ENCODE peak calls at places on chromosomes 5 and 9, in ten cellular contexts. J is A549; Q is CD4-positive, alpha-beta T cell; H is IMR-90; W is colonic mucosa; O is lower lobe of right lung; A is astrocyte; X is body of pancreas; V is breast epithelium; K is heart right ventricle. M is an unnamed sample.

GRCh38 chr5:169711826-169712225 is 74.8 kb downstream of the DOCK2 start:
- DNase-seq in Q (no peak), K (no peak), J (no peak), V (no peak), A (no peak), H (no peak), W (no peak), X (no peak), O (no peak), M (no peak)

GRCh38 chr5:34538026-34538672 is 118.0 kb upstream of the RAI14 start:
- DNase-seq in H (peak; percentile 31), W (no peak), O (no peak), Q (no peak), X (peak; percentile 52), A (no peak), V (no peak), J (no peak), K (no peak), M (no peak)

GRCh38 chr9:14358523-14358922 is 44.6 kb upstream of the NFIB start:
- DNase-seq in Q (no peak), A (peak; percentile 39), O (no peak), V (no peak), X (no peak), W (no peak), H (peak; percentile 21), J (no peak), K (no peak), M (no peak)

GRCh38 chr5:164679461-164679860 is 1174.0 kb downstream of the MAT2B start:
- DNase-seq in K (no peak), Q (no peak), J (no peak), O (no peak), X (no peak), W (no peak), V (no peak), A (no peak), H (no peak), M (no peak)

GRCh38 chr5:14706615-14707021 is 42.1 kb downstream of the OTULIN start:
- DNase-seq in V (no peak), O (no peak), Q (peak; percentile 49), A (peak; percentile 65), J (no peak), X (no peak), H (peak; percentile 79), K (no peak), W (no peak), M (no peak)

GRCh38 chr5:142915840-142916424 is 145.8 kb downstream of the ARHGAP26 start:
- DNase-seq in A (no peak), W (peak; percentile 39), H (peak; percentile 48), J (peak; percentile 52), O (no peak), V (no peak), Q (no peak), K (no peak), X (peak; percentile 63), M (no peak)

GRCh38 chr9:26947736-26948135 is 694 bp upstream of the PLAA start:
- DNase-seq in K (no peak), O (no peak), J (no peak), A (peak; percentile 9), H (no peak), Q (no peak), X (no peak), W (no peak), V (no peak), M (no peak)

GRCh38 chr9:4748612-4749011 is 7.6 kb upstream of the AK3 start:
- DNase-seq in O (no peak), V (no peak), Q (no peak), A (no peak), H (peak; percentile 33), K (no peak), W (no peak), J (no peak), X (no peak), M (no peak)

GRCh38 chr5:161009817-161010216 is 157.8 kb upstream of the ATP10B start:
- DNase-seq in Q (no peak), V (no peak), X (no peak), A (no peak), W (no peak), J (no peak), O (no peak), K (no peak), H (no peak), M (no peak)

GRCh38 chr9:105173306-105173705 is 71.1 kb upstream of the SLC44A1 start:
- DNase-seq in A (no peak), V (no peak), H (no peak), O (no peak), W (no peak), J (no peak), X (no peak), Q (no peak), K (no peak), M (no peak)

GRCh38 chr9:137276757-137277328 is 683 bp upstream of the TOR4A start:
- DNase-seq in K (peak; percentile 89), Q (no peak), W (peak; percentile 84), H (peak; percentile 38), X (peak; percentile 61), J (no peak), O (peak; percentile 87), A (peak; percentile 12), V (no peak), M (peak; percentile 87)

GRCh38 chr9:123642291-123643278 is 286.6 kb downstream of the CRB2 start:
- DNase-seq in J (no peak), Q (no peak), K (no peak), H (peak; percentile 18), W (peak; percentile 76), O (peak; percentile 61), A (peak; percentile 10), X (peak; percentile 17), V (no peak), M (peak; percentile 67)

GRCh38 chr9:117734523-117735314 is 30.5 kb downstream of the TLR4 start:
- DNase-seq in V (no peak), W (no peak), J (no peak), Q (no peak), A (peak; percentile 62), K (no peak), H (no peak), O (no peak), X (no peak), M (no peak)

GRCh38 chr5:81297531-81297930 is 3.9 kb upstream of the ZCCHC9 start:
- DNase-seq in A (no peak), W (no peak), X (no peak), H (no peak), O (no peak), K (no peak), J (no peak), Q (no peak), V (no peak), M (no peak)

GRCh38 chr5:143139585-143139984 is 263.9 kb downstream of the NR3C1 start:
- DNase-seq in W (no peak), A (no peak), H (no peak), J (no peak), K (no peak), V (no peak), Q (no peak), O (no peak), X (no peak), M (no peak)

GRCh38 chr5:83387041-83387440 is 84.5 kb upstream of the VCAN start:
- DNase-seq in A (no peak), X (no peak), H (peak; percentile 11), K (no peak), V (no peak), J (no peak), W (no peak), Q (no peak), O (no peak), M (no peak)

GRCh38 chr9:5305741-5306140 is 1.2 kb upstream of the RLN2 start:
- DNase-seq in A (peak; percentile 61), V (no peak), H (peak; percentile 1), W (no peak), Q (no peak), K (no peak), O (no peak), X (no peak), J (no peak), M (no peak)

GRCh38 chr9:85036503-85036902 is 367.0 kb downstream of the NTRK2 start:
- DNase-seq in H (no peak), A (no peak), V (no peak), W (no peak), J (no peak), X (no peak), O (no peak), Q (no peak), K (no peak), M (no peak)

DNA sequence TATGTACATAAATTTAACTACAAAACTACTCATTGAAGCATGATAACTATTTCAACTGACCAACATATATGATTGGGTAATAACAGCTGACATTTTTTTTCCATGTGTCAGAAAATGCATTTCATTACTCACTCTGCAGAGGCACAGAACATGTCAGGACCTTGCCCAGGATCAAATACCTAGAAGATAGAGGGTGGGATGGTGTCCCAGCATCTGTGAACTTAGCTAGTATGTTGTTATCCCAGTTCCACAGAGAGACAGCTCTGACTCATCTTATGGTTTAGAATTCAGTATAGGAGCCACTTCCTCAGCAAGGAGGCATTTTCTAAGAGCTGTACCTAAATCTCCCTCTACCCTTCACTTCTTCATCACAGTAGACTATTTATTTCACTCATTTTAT is 1198.6 kb upstream of the ACO1 start:
- DNase-seq in X (no peak), J (no peak), K (no peak), Q (no peak), W (no peak), H (peak; percentile 26), A (peak; percentile 54), O (no peak), V (no peak), M (no peak)
- TF ChIP-seq CTCF in X (no peak), J (no peak), K (no peak), Q (no peak), W (no peak), H (no peak), A (no peak), O (no peak), V (no peak), M (no peak)

GRCh38 chr5:115375922-115376321 is 79.5 kb upstream of the CCDC112 start:
- DNase-seq in O (peak; percentile 52), K (peak; percentile 30), A (peak; percentile 15), V (no peak), H (peak; percentile 61), X (no peak), J (no peak), W (no peak), Q (no peak), M (no peak)
- H3K27ac ChIP-seq in O (no peak overlapping the region), K (peak overlapping the region; percentile 73), A (no peak overlapping the region), V (no peak overlapping the region), H (no peak overlapping the region), X (no peak overlapping the region), J (no peak overlapping the region), W (no peak overlapping the region), Q (no peak overlapping the region), M (no peak overlapping the region)

DNA sequence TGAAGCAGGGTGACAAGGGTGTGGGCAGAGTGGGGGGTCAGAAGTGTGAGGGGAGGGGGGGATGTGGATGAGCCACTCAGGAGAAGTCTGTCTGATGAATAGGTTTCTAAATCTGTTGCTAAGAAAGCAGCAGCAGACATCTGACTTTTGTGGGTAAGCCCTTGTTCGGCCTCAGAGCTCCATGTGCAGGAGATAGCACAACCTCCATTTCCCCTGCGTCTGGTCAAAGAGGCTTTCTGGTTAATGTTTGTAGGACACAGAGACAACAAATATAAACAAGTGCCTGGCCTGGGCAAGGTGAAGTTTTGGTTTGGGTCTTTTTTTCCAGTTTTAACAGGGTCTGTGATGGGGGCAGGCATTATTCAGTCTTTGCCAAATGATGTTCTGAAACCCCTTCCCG is 57.0 kb upstream of the GNE start:
- DNase-seq in A (no peak), Q (no peak), H (no peak), K (no peak), X (no peak), J (no peak), W (no peak), O (no peak), V (no peak), M (no peak)
- TF ChIP-seq CTCF in A (no peak), Q (no peak), H (no peak), K (no peak), X (no peak), J (no peak), W (no peak), O (no peak), V (no peak), M (no peak)

GRCh38 chr5:10268100-10268499 is 18.0 kb downstream of the CCT5 start:
- DNase-seq in Q (no peak), H (no peak), O (no peak), X (no peak), V (no peak), W (no peak), J (no peak), K (no peak), A (no peak), M (no peak)
- H3K27ac ChIP-seq in Q (no peak overlapping the region), H (no peak overlapping the region), O (no peak overlapping the region), X (no peak overlapping the region), V (no peak overlapping the region), W (no peak overlapping the region), J (no peak overlapping the region), K (no peak overlapping the region), A (no peak overlapping the region), M (no peak overlapping the region)

M was measured in left lung.